ENCODE peak calls at places on chromosomes 7 and 10, in four cellular contexts. J, Z, L and W are unnamed samples.

GRCh38 chr10:3944591-3944990 is 159.6 kb upstream of the KLF6 start:
- DNase-seq in L (no peak), J (no peak), Z (no peak), W (no peak)

GRCh38 chr10:109239371-109239770 is 683.9 kb downstream of the XPNPEP1 start:
- DNase-seq in Z (no peak), L (no peak), J (no peak), W (no peak)

GRCh38 chr7:123324283-123324682 is 124.5 kb upstream of the SLC13A1 start:
- DNase-seq in L (no peak), Z (no peak), J (no peak), W (no peak)

GRCh38 chr10:63681965-63682704 is 160.9 kb downstream of the REEP3 start:
- DNase-seq in Z (no peak), L (no peak), J (no peak), W (no peak)

GRCh38 chr7:34357068-34357467 is 300.9 kb upstream of the NPSR1 start:
- DNase-seq in Z (no peak), L (no peak), J (no peak), W (no peak)

GRCh38 chr10:47143072-47143471 is 156.9 kb upstream of the GDF10 start:
- DNase-seq in J (no peak), Z (no peak), L (no peak), W (no peak)

GRCh38 chr10:125155669-125156068 is 4.7 kb downstream of the CTBP2 start:
- DNase-seq in L (no peak), J (no peak), Z (no peak), W (no peak)

GRCh38 chr7:112866424-112866823 is 76.2 kb upstream of the TMEM168 start:
- DNase-seq in Z (no peak), L (no peak), J (no peak), W (no peak)

GRCh38 chr10:72105098-72105475 is 16.7 kb upstream of the SPOCK2 start:
- DNase-seq in J (no peak), Z (no peak), L (no peak), W (no peak)

GRCh38 chr10:76892766-76893479 is 744.7 kb downstream of the KCNMA1 start:
- DNase-seq in Z (no peak), L (no peak), J (no peak), W (no peak)